ENCODE peak calls at places on chromosomes 16 and 17, in eight cellular contexts. One of them, this sample, is unnamed.

GRCh38 chr16:54412777-54413455 is 126.3 kb upstream of the IRX3 start:
- DNase-seq in lower leg skin: no peak
- DNase-seq in left ventricle myocardium inferior: no peak
- DNase-seq in thoracic aorta: no peak
- DNase-seq in upper lobe of right lung: no peak
- DNase-seq in colonic mucosa: no peak
- DNase-seq in A549: no peak
- DNase-seq in mucosa of descending colon: no peak
- DNase-seq in this sample: no peak

GRCh38 chr17:65231662-65232335 is 94.6 kb downstream of the RGS9 start:
- DNase-seq in lower leg skin: no peak
- DNase-seq in upper lobe of right lung: peak; percentile 68
- DNase-seq in thoracic aorta: no peak
- DNase-seq in colonic mucosa: peak; percentile 69
- DNase-seq in left ventricle myocardium inferior: no peak
- DNase-seq in mucosa of descending colon: peak; percentile 69
- DNase-seq in A549: peak; percentile 94
- DNase-seq in this sample: peak; percentile 59

GRCh38 chr17:8608001-8608400 is 22.5 kb downstream of the MYH10 start:
- DNase-seq in A549: no peak
- DNase-seq in thoracic aorta: no peak
- DNase-seq in lower leg skin: no peak
- DNase-seq in mucosa of descending colon: no peak
- DNase-seq in left ventricle myocardium inferior: no peak
- DNase-seq in colonic mucosa: no peak
- DNase-seq in upper lobe of right lung: no peak
- DNase-seq in this sample: no peak

GRCh38 chr17:15133826-15134225 is 131.3 kb downstream of the PMP22 start:
- DNase-seq in mucosa of descending colon: no peak
- DNase-seq in upper lobe of right lung: no peak
- DNase-seq in left ventricle myocardium inferior: no peak
- DNase-seq in thoracic aorta: no peak
- DNase-seq in A549: no peak
- DNase-seq in colonic mucosa: no peak
- DNase-seq in lower leg skin: no peak
- DNase-seq in this sample: no peak

GRCh38 chr17:79830303-79830702 is 8.9 kb downstream of the CBX4 start:
- DNase-seq in lower leg skin: no peak
- DNase-seq in upper lobe of right lung: no peak
- DNase-seq in mucosa of descending colon: peak; percentile 27
- DNase-seq in A549: no peak
- DNase-seq in colonic mucosa: peak; percentile 38
- DNase-seq in left ventricle myocardium inferior: no peak
- DNase-seq in thoracic aorta: no peak
- DNase-seq in this sample: no peak

GRCh38 chr16:70160821-70161220 is 12.8 kb upstream of the CLEC18C start:
- DNase-seq in lower leg skin: no peak
- DNase-seq in colonic mucosa: no peak
- DNase-seq in upper lobe of right lung: no peak
- DNase-seq in left ventricle myocardium inferior: no peak
- DNase-seq in A549: no peak
- DNase-seq in mucosa of descending colon: no peak
- DNase-seq in thoracic aorta: no peak
- DNase-seq in this sample: no peak

GRCh38 chr17:1498233-1498632 is 5.7 kb upstream of the MYO1C start:
- DNase-seq in thoracic aorta: no peak
- DNase-seq in colonic mucosa: no peak
- DNase-seq in upper lobe of right lung: no peak
- DNase-seq in lower leg skin: no peak
- DNase-seq in A549: no peak
- DNase-seq in left ventricle myocardium inferior: no peak
- DNase-seq in mucosa of descending colon: no peak
- DNase-seq in this sample: no peak

GRCh38 chr16:28280881-28281836 is 11.2 kb upstream of the SBK1 start:
- DNase-seq in mucosa of descending colon: no peak
- DNase-seq in lower leg skin: no peak
- DNase-seq in colonic mucosa: no peak
- DNase-seq in thoracic aorta: no peak
- DNase-seq in upper lobe of right lung: no peak
- DNase-seq in left ventricle myocardium inferior: no peak
- DNase-seq in A549: no peak
- DNase-seq in this sample: no peak

GRCh38 chr17:1937461-1937860 is 87.7 kb downstream of the RTN4RL1 start:
- DNase-seq in colonic mucosa: no peak
- DNase-seq in left ventricle myocardium inferior: no peak
- DNase-seq in mucosa of descending colon: no peak
- DNase-seq in lower leg skin: no peak
- DNase-seq in upper lobe of right lung: no peak
- DNase-seq in thoracic aorta: no peak
- DNase-seq in A549: no peak
- DNase-seq in this sample: no peak

GRCh38 chr16:56257260-56257659 is 66.0 kb downstream of the GNAO1 start:
- DNase-seq in A549: no peak
- DNase-seq in colonic mucosa: peak; percentile 63
- DNase-seq in upper lobe of right lung: no peak
- DNase-seq in thoracic aorta: no peak
- DNase-seq in lower leg skin: no peak
- DNase-seq in left ventricle myocardium inferior: peak; percentile 81
- DNase-seq in mucosa of descending colon: peak; percentile 65
- DNase-seq in this sample: no peak

GRCh38 chr17:78853926-78854394 is 13.3 kb upstream of the USP36 start:
- DNase-seq in colonic mucosa: peak; percentile 83
- DNase-seq in left ventricle myocardium inferior: no peak
- DNase-seq in upper lobe of right lung: no peak
- DNase-seq in mucosa of descending colon: peak; percentile 85
- DNase-seq in A549: no peak
- DNase-seq in lower leg skin: no peak
- DNase-seq in thoracic aorta: no peak
- DNase-seq in this sample: no peak

GRCh38 chr17:18860161-18860972 is 2.4 kb downstream of the PRPSAP2 start:
- DNase-seq in colonic mucosa: peak; percentile 9
- DNase-seq in mucosa of descending colon: no peak
- DNase-seq in lower leg skin: peak; percentile 81
- DNase-seq in thoracic aorta: no peak
- DNase-seq in left ventricle myocardium inferior: no peak
- DNase-seq in A549: no peak
- DNase-seq in upper lobe of right lung: no peak
- DNase-seq in this sample: no peak

GRCh38 chr17:77817953-77818352 is 140.6 kb upstream of the TNRC6C start:
- DNase-seq in thoracic aorta: no peak
- DNase-seq in upper lobe of right lung: no peak
- DNase-seq in left ventricle myocardium inferior: no peak
- DNase-seq in A549: no peak
- DNase-seq in colonic mucosa: no peak
- DNase-seq in lower leg skin: no peak
- DNase-seq in mucosa of descending colon: no peak
- DNase-seq in this sample: no peak

GRCh38 chr16:67563708-67564468 is 1.6 kb downstream of the CTCF start:
- DNase-seq in colonic mucosa: peak; percentile 62
- DNase-seq in thoracic aorta: no peak
- DNase-seq in mucosa of descending colon: peak; percentile 53
- DNase-seq in A549: no peak
- DNase-seq in lower leg skin: peak; percentile 91
- DNase-seq in upper lobe of right lung: no peak
- DNase-seq in left ventricle myocardium inferior: no peak
- DNase-seq in this sample: no peak

GRCh38 chr16:31200821-31201510 is 1.6 kb downstream of the PYCARD start:
- DNase-seq in upper lobe of right lung: no peak
- DNase-seq in thoracic aorta: no peak
- DNase-seq in lower leg skin: no peak
- DNase-seq in A549: no peak
- DNase-seq in mucosa of descending colon: peak; percentile 35
- DNase-seq in colonic mucosa: peak; percentile 68
- DNase-seq in left ventricle myocardium inferior: no peak
- DNase-seq in this sample: no peak
- TF ChIP-seq CTCF in upper lobe of right lung: peak; percentile 7
- TF ChIP-seq CTCF in thoracic aorta: no peak
- TF ChIP-seq CTCF in lower leg skin: no peak
- TF ChIP-seq CTCF in A549: no peak
- TF ChIP-seq CTCF in mucosa of descending colon: no peak
- TF ChIP-seq CTCF in colonic mucosa: no peak
- TF ChIP-seq CTCF in left ventricle myocardium inferior: no peak
- TF ChIP-seq CTCF in this sample: no peak

GRCh38 chr17:48910370-48910769 is 2.2 kb downstream of the UBE2Z start:
- DNase-seq in A549: no peak
- DNase-seq in upper lobe of right lung: no peak
- DNase-seq in colonic mucosa: no peak
- DNase-seq in thoracic aorta: no peak
- DNase-seq in lower leg skin: no peak
- DNase-seq in mucosa of descending colon: no peak
- DNase-seq in left ventricle myocardium inferior: no peak
- DNase-seq in this sample: no peak
- H3K4me3 ChIP-seq in A549: peak overlapping the region; percentile 89
- H3K4me3 ChIP-seq in upper lobe of right lung: no peak overlapping the region
- H3K4me3 ChIP-seq in colonic mucosa: no peak overlapping the region
- H3K4me3 ChIP-seq in thoracic aorta: no peak overlapping the region
- H3K4me3 ChIP-seq in lower leg skin: no peak overlapping the region
- H3K4me3 ChIP-seq in mucosa of descending colon: no peak overlapping the region
- H3K4me3 ChIP-seq in left ventricle myocardium inferior: peak overlapping the region; percentile 92
- H3K4me3 ChIP-seq in this sample: peak overlapping the region; percentile 74

GRCh38 chr16:87350681-87351319 is 32.8 kb downstream of the FBXO31 start:
- DNase-seq in mucosa of descending colon: no peak
- DNase-seq in A549: no peak
- DNase-seq in upper lobe of right lung: no peak
- DNase-seq in left ventricle myocardium inferior: no peak
- DNase-seq in lower leg skin: no peak
- DNase-seq in colonic mucosa: no peak
- DNase-seq in thoracic aorta: no peak
- DNase-seq in this sample: no peak
- TF ChIP-seq CTCF in mucosa of descending colon: no peak
- TF ChIP-seq CTCF in A549: no peak
- TF ChIP-seq CTCF in upper lobe of right lung: no peak
- TF ChIP-seq CTCF in left ventricle myocardium inferior: no peak
- TF ChIP-seq CTCF in lower leg skin: no peak
- TF ChIP-seq CTCF in colonic mucosa: no peak
- TF ChIP-seq CTCF in thoracic aorta: no peak
- TF ChIP-seq CTCF in this sample: no peak

GRCh38 chr16:30353438-30354129 is 1.5 kb downstream of the CD2BP2 start:
- DNase-seq in upper lobe of right lung: no peak
- DNase-seq in A549: no peak
- DNase-seq in left ventricle myocardium inferior: no peak
- DNase-seq in lower leg skin: no peak
- DNase-seq in mucosa of descending colon: no peak
- DNase-seq in colonic mucosa: no peak
- DNase-seq in thoracic aorta: no peak
- DNase-seq in this sample: no peak
- H3K4me3 ChIP-seq in upper lobe of right lung: peak overlapping the region; percentile 93
- H3K4me3 ChIP-seq in A549: peak overlapping the region; percentile 70
- H3K4me3 ChIP-seq in left ventricle myocardium inferior: peak overlapping the region; percentile 93
- H3K4me3 ChIP-seq in lower leg skin: no peak overlapping the region
- H3K4me3 ChIP-seq in mucosa of descending colon: no peak overlapping the region
- H3K4me3 ChIP-seq in colonic mucosa: peak overlapping the region; percentile 80
- H3K4me3 ChIP-seq in thoracic aorta: no peak overlapping the region
- H3K4me3 ChIP-seq in this sample: peak overlapping the region; percentile 97

DNA sequence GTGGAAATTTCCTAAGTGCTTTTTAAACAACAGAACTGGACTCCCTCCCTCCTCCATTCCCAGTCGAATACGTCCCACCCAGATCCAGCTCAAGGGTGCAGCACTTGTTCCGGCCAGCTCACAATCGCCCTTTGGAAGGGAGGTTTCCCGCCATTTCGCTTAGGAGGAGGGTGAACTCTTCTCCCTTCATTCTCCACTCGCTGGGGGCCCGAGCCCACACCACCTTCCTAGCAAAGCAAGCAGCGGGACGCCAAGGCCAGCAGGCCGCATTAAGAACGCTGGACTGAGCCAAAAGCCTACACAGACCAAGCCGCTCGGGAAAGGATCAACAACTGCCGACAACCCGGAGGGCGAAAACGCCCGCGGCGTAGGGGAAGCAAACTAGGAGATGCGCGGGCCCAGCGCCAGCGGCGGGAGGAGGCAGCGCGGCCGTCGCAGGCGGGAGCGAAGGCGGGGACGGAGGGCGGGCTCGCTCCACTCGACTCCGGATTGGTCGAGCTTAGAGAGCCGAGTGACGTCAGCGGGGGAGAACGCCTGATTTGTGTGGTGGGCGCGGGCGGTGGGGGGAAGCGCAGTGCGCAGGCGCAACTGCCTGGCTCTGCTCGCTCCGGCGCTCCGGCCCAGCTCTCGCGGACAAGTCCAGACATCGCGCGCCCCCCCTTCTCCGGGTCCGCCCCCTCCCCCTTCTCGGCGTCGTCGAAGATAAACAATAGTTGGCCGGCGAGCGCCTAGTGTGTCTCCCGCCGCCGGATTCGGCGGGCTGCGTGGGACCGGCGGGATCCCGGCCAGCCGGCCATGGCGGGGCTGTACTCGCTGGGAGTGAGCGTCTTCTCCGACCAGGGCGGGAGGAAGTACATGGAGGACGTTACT is at the start of gene PPM1D:
- DNase-seq in mucosa of descending colon: peak; percentile 99
- DNase-seq in thoracic aorta: peak; percentile 98
- DNase-seq in left ventricle myocardium inferior: peak; percentile 100
- DNase-seq in lower leg skin: peak; percentile 100
- DNase-seq in A549: peak; percentile 99
- DNase-seq in upper lobe of right lung: peak; percentile 100
- DNase-seq in colonic mucosa: peak; percentile 99
- DNase-seq in this sample: peak; percentile 84
- TF ChIP-seq CTCF in mucosa of descending colon: no peak
- TF ChIP-seq CTCF in thoracic aorta: no peak
- TF ChIP-seq CTCF in left ventricle myocardium inferior: no peak
- TF ChIP-seq CTCF in lower leg skin: peak; percentile 7
- TF ChIP-seq CTCF in A549: no peak
- TF ChIP-seq CTCF in upper lobe of right lung: no peak
- TF ChIP-seq CTCF in colonic mucosa: no peak
- TF ChIP-seq CTCF in this sample: no peak

GRCh38 chr16:3145151-3145550 is 10.3 kb downstream of the ZNF213 start:
- DNase-seq in lower leg skin: no peak
- DNase-seq in colonic mucosa: no peak
- DNase-seq in mucosa of descending colon: no peak
- DNase-seq in left ventricle myocardium inferior: no peak
- DNase-seq in upper lobe of right lung: no peak
- DNase-seq in thoracic aorta: no peak
- DNase-seq in A549: no peak
- DNase-seq in this sample: no peak
- H3K4me3 ChIP-seq in lower leg skin: no peak overlapping the region
- H3K4me3 ChIP-seq in colonic mucosa: no peak overlapping the region
- H3K4me3 ChIP-seq in mucosa of descending colon: no peak overlapping the region
- H3K4me3 ChIP-seq in left ventricle myocardium inferior: no peak overlapping the region
- H3K4me3 ChIP-seq in upper lobe of right lung: no peak overlapping the region
- H3K4me3 ChIP-seq in thoracic aorta: no peak overlapping the region
- H3K4me3 ChIP-seq in A549: no peak overlapping the region
- H3K4me3 ChIP-seq in this sample: no peak overlapping the region